ENCODE peak calls at places on chromosomes 16 and 17, in nine cellular contexts. C is SK-N-SH, E is uterus, X is ascending aorta, Y is GM23338, S is esophagus muscularis mucosa, T is tibial artery, Z is right atrium auricular region, A is sigmoid colon. V is an unnamed sample.

GRCh38 chr16:9049241-9049640 is 42.2 kb upstream of the HAPSTR1 start:
- DNase-seq in Z (no peak), X (no peak), T (no peak), Y (no peak), E (no peak), A (no peak), C (no peak), S (no peak), V (no peak)

GRCh38 chr17:69269174-69269998 is 40.8 kb upstream of the ABCA10 start:
- DNase-seq in Z (no peak), A (no peak), E (no peak), S (no peak), T (no peak), C (no peak), Y (no peak), X (no peak), V (no peak)

GRCh38 chr16:75064403-75065148 is 52.0 kb downstream of the LDHD start:
- DNase-seq in T (no peak), X (no peak), E (no peak), Z (no peak), C (no peak), S (no peak), Y (no peak), A (no peak), V (no peak)

GRCh38 chr16:84813141-84813933 is 6.4 kb upstream of the CRISPLD2 start:
- DNase-seq in C (no peak), T (no peak), A (no peak), Z (no peak), X (no peak), Y (no peak), E (no peak), S (no peak), V (no peak)

GRCh38 chr16:54269461-54269860 is 17.1 kb downstream of the IRX3 start:
- DNase-seq in E (no peak), Z (no peak), S (no peak), A (no peak), T (no peak), C (no peak), Y (no peak), X (no peak), V (no peak)

GRCh38 chr16:64440421-64440831 is 681.4 kb downstream of the CDH11 start:
- DNase-seq in X (no peak), Y (no peak), A (no peak), C (no peak), T (peak), Z (no peak), E (no peak), S (no peak), V (no peak)

GRCh38 chr16:85402910-85403692 is 210.0 kb upstream of the GSE1 start:
- DNase-seq in E (peak), C (no peak), Z (no peak), Y (peak), A (peak), X (no peak), T (no peak), S (no peak), V (peak)

GRCh38 chr16:70682239-70683145 is 3.4 kb downstream of the MTSS2 start:
- DNase-seq in X (no peak), T (no peak), A (no peak), S (no peak), E (no peak), C (no peak), Y (peak), Z (no peak), V (no peak)

GRCh38 chr16:22699356-22699755 is 114.6 kb upstream of the HS3ST2 start:
- DNase-seq in A (no peak), Z (no peak), S (no peak), X (no peak), C (no peak), Y (no peak), E (no peak), T (no peak), V (no peak)

GRCh38 chr17:75980188-75981018 is 1.4 kb downstream of the TEN1 start:
- DNase-seq in C (no peak), Y (no peak), X (no peak), T (no peak), E (no peak), A (peak), S (no peak), Z (no peak), V (peak)

GRCh38 chr16:68346892-68347480 is 36.2 kb downstream of the PRMT7 start:
- DNase-seq in C (no peak), T (no peak), E (no peak), A (no peak), Z (no peak), Y (no peak), X (no peak), S (no peak), V (no peak)

GRCh38 chr17:68835061-68835460 is 120.1 kb downstream of the ABCA8 start:
- DNase-seq in A (no peak), S (no peak), X (no peak), E (no peak), T (no peak), C (no peak), Y (no peak), Z (no peak), V (no peak)

GRCh38 chr16:29819506-29819905 is 756 bp upstream of the MVP start:
- DNase-seq in A (no peak), Z (no peak), S (no peak), X (no peak), T (no peak), Y (no peak), C (no peak), E (no peak), V (no peak)

GRCh38 chr16:49930841-49931240 is 74.9 kb upstream of the ZNF423 start:
- DNase-seq in X (no peak), E (no peak), A (peak), T (no peak), Z (no peak), C (no peak), S (no peak), Y (no peak), V (no peak)

GRCh38 chr17:53344778-53345177 is 477.9 kb upstream of the KIF2B start:
- DNase-seq in S (no peak), C (no peak), X (no peak), E (no peak), T (no peak), Y (no peak), Z (no peak), A (no peak), V (no peak)

GRCh38 chr16:21339927-21340326 is 61.8 kb upstream of the CRYM start:
- DNase-seq in Y (no peak), A (no peak), X (no peak), S (no peak), E (no peak), T (no peak), Z (no peak), C (no peak), V (no peak)

GRCh38 chr16:53545433-53545832 is 42.4 kb upstream of the AKTIP start:
- DNase-seq in C (no peak), T (no peak), S (no peak), X (no peak), Y (peak), Z (no peak), E (no peak), A (no peak), V (no peak)

GRCh38 chr16:3771513-3771912 is 54.2 kb upstream of the TRAP1 start:
- DNase-seq in E (no peak), A (no peak), S (no peak), Z (no peak), C (no peak), Y (no peak), X (no peak), T (no peak), V (no peak)

GRCh38 chr17:16085066-16085699 is 85.6 kb downstream of the TTC19 start:
- DNase-seq in C (no peak), T (no peak), S (no peak), Z (no peak), E (no peak), A (no peak), Y (no peak), X (no peak), V (no peak)

GRCh38 chr16:54447606-54448440 is 161.2 kb upstream of the IRX3 start:
- DNase-seq in Z (peak), X (no peak), A (no peak), Y (no peak), E (no peak), T (peak), C (no peak), S (no peak), V (no peak)

GRCh38 chr17:83149326-83149725 is 69.9 kb downstream of the METRNL start:
- DNase-seq in S (peak), X (no peak), T (no peak), E (no peak), C (no peak), Y (no peak), A (peak), Z (no peak), V (no peak)

GRCh38 chr16:85137323-85138072 is 25.2 kb upstream of the CIBAR2 start:
- DNase-seq in X (peak), E (peak), C (peak), S (peak), Y (no peak), A (peak), T (peak), Z (peak), V (peak)

GRCh38 chr16:49345829-49346228 is 27.8 kb upstream of the C16orf78 start:
- DNase-seq in X (no peak), A (no peak), C (no peak), Z (no peak), S (no peak), E (no peak), T (no peak), Y (peak), V (no peak)

GRCh38 chr16:67265834-67266233 is 13.5 kb upstream of the PLEKHG4 start:
- DNase-seq in A (peak), Z (no peak), X (no peak), Y (no peak), C (no peak), S (no peak), E (no peak), T (peak), V (no peak)

GRCh38 chr17:19404264-19404663 is 6.8 kb upstream of the RNF112 start:
- DNase-seq in A (no peak), S (no peak), X (no peak), Z (no peak), T (no peak), Y (no peak), C (no peak), E (no peak), V (no peak)

GRCh38 chr17:82236142-82236971 is 7.5 kb downstream of the SLC16A3 start:
- DNase-seq in C (peak), Y (peak), A (peak), Z (no peak), S (peak), X (no peak), T (no peak), E (peak), V (peak)

GRCh38 chr16:69105501-69106361 is at the start of gene HAS3:
- DNase-seq in Y (peak), C (peak), E (no peak), T (no peak), S (no peak), A (no peak), Z (no peak), X (no peak), V (no peak)

GRCh38 chr16:51120289-51121008 is 30.6 kb downstream of the SALL1 start:
- DNase-seq in E (no peak), T (no peak), A (no peak), S (no peak), Y (no peak), C (no peak), X (no peak), Z (peak), V (no peak)
- H3K27ac ChIP-seq in E (peak), T (no peak), A (no peak), S (no peak), Y (no peak), C (no peak), X (no peak), Z (no peak), V (no peak)

GRCh38 chr17:50834786-50835562 is 412 bp upstream of the WFIKKN2 start:
- DNase-seq in T (no peak), C (no peak), E (no peak), Y (peak), Z (no peak), S (no peak), X (no peak), A (peak), V (no peak)
- H3K4me3 ChIP-seq in T (peak), C (no peak), E (peak), Y (no peak), Z (peak), S (peak), X (peak), A (peak), V (peak)

DNA sequence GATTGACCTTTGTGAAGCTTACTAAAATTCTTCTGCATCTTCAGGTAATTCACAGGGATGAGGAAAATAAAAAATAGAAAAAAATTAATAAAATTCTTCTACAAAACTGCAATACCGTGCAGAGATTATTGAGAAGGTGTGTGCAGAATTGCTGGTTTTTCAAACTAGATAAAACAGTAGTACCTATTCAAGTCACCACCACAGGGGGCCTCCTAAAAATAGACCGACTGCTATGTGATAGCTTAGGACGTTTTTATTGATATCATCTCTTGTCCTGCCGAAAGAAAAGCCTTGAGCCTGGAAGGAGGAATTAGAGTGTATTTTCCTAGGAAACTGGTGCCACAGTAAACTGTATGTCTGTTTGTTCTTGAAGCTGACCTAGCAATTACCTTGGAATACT is 325.9 kb downstream of the ZFHX3 start:
- DNase-seq in T (no peak), Z (no peak), X (no peak), S (no peak), Y (no peak), C (no peak), E (no peak), A (no peak), V (no peak)
- TF ChIP-seq CTCF in T (no peak), Z (no peak), X (no peak), S (no peak), Y (no peak), C (no peak), E (no peak), A (no peak), V (no peak)

DNA sequence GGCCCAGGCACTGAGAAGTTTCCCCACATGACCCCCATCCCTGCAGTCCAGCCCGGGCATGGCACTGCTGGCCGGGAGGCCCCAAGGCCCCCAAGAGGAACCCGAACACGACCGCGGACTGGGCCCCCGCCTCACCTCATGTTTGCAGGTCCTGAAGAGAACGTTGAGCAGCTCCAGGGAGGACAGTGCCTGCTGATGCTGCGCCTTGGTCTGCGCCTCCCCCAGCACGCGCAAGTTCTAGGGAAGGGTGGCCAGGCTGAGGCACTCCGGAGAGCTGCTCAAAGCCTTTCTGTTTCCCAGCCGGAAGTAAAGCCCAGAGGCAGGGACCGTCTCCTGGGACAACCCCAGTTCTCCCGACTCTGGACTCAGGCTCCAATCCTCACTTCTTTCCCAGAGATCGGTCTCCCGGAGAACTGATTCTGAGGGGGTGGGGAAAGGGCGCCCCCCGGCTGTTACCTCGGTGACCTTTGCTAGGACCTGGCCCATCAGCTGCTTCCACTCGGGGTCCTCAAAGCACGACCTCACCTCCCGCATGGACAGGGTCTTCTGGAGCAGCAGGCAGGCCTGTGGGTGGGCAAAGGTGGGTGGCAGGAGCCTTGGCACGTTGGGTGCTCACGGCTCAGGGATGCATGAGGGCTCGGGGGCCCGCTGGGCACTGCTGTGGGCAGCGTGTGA is 13.7 kb downstream of the MYBBP1A start:
- DNase-seq in E (no peak), T (no peak), Z (no peak), X (no peak), Y (no peak), C (no peak), S (no peak), A (peak), V (no peak)
- H3K27ac ChIP-seq in E (peak), T (no peak), Z (no peak), X (peak), Y (no peak), C (no peak), S (peak), A (no peak), V (peak)

GRCh38 chr17:7038025-7038862 is 2.4 kb downstream of the SLC16A13 start:
- DNase-seq in C (peak), S (no peak), T (no peak), Z (no peak), Y (no peak), X (no peak), A (no peak), E (no peak), V (no peak)
- H3K4me3 ChIP-seq in C (no peak), S (no peak), T (no peak), Z (no peak), Y (no peak), X (no peak), A (no peak), E (no peak), V (no peak)

GRCh38 chr16:30989469-30990047 is 4.6 kb downstream of the HSD3B7 start:
- DNase-seq in Z (no peak), S (no peak), Y (no peak), C (no peak), E (no peak), X (no peak), T (no peak), A (no peak), V (no peak)
- TF ChIP-seq CTCF in Z (no peak), S (no peak), Y (no peak), C (no peak), E (no peak), X (no peak), T (no peak), A (no peak), V (no peak)